ENCODE peak calls at places on chromosomes 16 and 17, in seven cellular contexts. F, B, M, K, Z, S and L are unnamed samples.

GRCh38 chr16:84737658-84738057 is 37.9 kb downstream of the USP10 start:
- DNase-seq in F (peak; percentile 62), B (peak; percentile 58), M (peak; percentile 53), K (peak; percentile 66), Z (peak; percentile 87), S (no peak), L (no peak)

GRCh38 chr17:4973431-4973830 is 5.8 kb upstream of the SPAG7 start:
- DNase-seq in F (no peak), B (no peak), M (no peak), K (no peak), Z (no peak), S (no peak), L (no peak)

GRCh38 chr17:48928876-48929811 is 15.5 kb downstream of the SNF8 start:
- DNase-seq in F (no peak), B (no peak), M (no peak), K (no peak), Z (no peak), S (no peak), L (no peak)

GRCh38 chr17:32673964-32674363 is 187.2 kb downstream of the CDK5R1 start:
- DNase-seq in F (no peak), B (no peak), M (no peak), K (no peak), Z (no peak), S (no peak), L (peak; percentile 5)

GRCh38 chr16:55567382-55567781 is 898 bp downstream of the CAPNS2 start:
- DNase-seq in F (no peak), B (peak; percentile 31), M (no peak), K (peak; percentile 39), Z (no peak), S (no peak), L (peak; percentile 78)

GRCh38 chr16:1749152-1750117 is 21.9 kb downstream of the NME3 start:
- DNase-seq in F (no peak), B (no peak), M (no peak), K (no peak), Z (no peak), S (no peak), L (peak; percentile 36)

GRCh38 chr17:83177611-83178532 is 98.5 kb downstream of the METRNL start:
- DNase-seq in F (no peak), B (peak; percentile 26), M (peak; percentile 45), K (no peak), Z (peak; percentile 35), S (no peak), L (no peak)

GRCh38 chr17:34613064-34614019 is 34.0 kb downstream of the TMEM132E start:
- DNase-seq in F (no peak), B (no peak), M (no peak), K (peak; percentile 11), Z (no peak), S (no peak), L (peak; percentile 42)

GRCh38 chr16:65024649-65025243 is 97.1 kb downstream of the CDH11 start:
- DNase-seq in F (no peak), B (no peak), M (no peak), K (no peak), Z (no peak), S (no peak), L (peak; percentile 40)

GRCh38 chr17:14340968-14341412 is 40.1 kb downstream of the HS3ST3B1 start:
- DNase-seq in F (no peak), B (no peak), M (no peak), K (no peak), Z (no peak), S (no peak), L (no peak)

GRCh38 chr17:17435323-17435722 is 41.5 kb upstream of the MED9 start:
- DNase-seq in F (no peak), B (no peak), M (peak; percentile 14), K (no peak), Z (no peak), S (no peak), L (peak; percentile 17)

GRCh38 chr17:61809816-61810392 is 53.4 kb downstream of the BRIP1 start:
- DNase-seq in F (no peak), B (no peak), M (no peak), K (no peak), Z (no peak), S (no peak), L (peak; percentile 63)

GRCh38 chr16:6643083-6643686 is 689.5 kb upstream of the RBFOX1 start:
- DNase-seq in F (peak; percentile 47), B (no peak), M (no peak), K (peak; percentile 45), Z (no peak), S (peak; percentile 7), L (peak; percentile 54)

GRCh38 chr16:680967-681745 is 946 bp downstream of the STUB1 start:
- DNase-seq in F (peak; percentile 51), B (no peak), M (peak; percentile 68), K (no peak), Z (no peak), S (no peak), L (peak; percentile 17)

GRCh38 chr17:3033741-3034577 is 29.4 kb downstream of the OR1D5 start:
- DNase-seq in F (no peak), B (no peak), M (peak; percentile 33), K (no peak), Z (peak; percentile 34), S (no peak), L (no peak)

GRCh38 chr16:3618782-3619166 is 7.4 kb upstream of the SLX4 start:
- DNase-seq in F (peak; percentile 24), B (no peak), M (no peak), K (no peak), Z (no peak), S (peak; percentile 17), L (peak; percentile 84)

GRCh38 chr16:30092373-30093010 is 768 bp upstream of the TBX6 start:
- DNase-seq in F (peak; percentile 70), B (peak; percentile 86), M (peak; percentile 93), K (peak; percentile 26), Z (peak; percentile 78), S (no peak), L (peak; percentile 30)

GRCh38 chr16:11393861-11394592 is 48.8 kb downstream of the RMI2 start:
- DNase-seq in F (no peak), B (no peak), M (peak; percentile 23), K (no peak), Z (no peak), S (no peak), L (no peak)

GRCh38 chr16:22813946-22814325 is at the start of gene HS3ST2:
- DNase-seq in F (no peak), B (no peak), M (peak; percentile 50), K (peak; percentile 25), Z (no peak), S (peak; percentile 61), L (peak; percentile 45)

GRCh38 chr17:66348605-66349165 is 46.3 kb downstream of the PRKCA start:
- DNase-seq in F (peak; percentile 39), B (peak; percentile 62), M (no peak), K (peak; percentile 14), Z (no peak), S (no peak), L (peak; percentile 80)

GRCh38 chr17:37770631-37771518 is 26.0 kb upstream of the HNF1B start:
- DNase-seq in F (peak; percentile 84), B (peak; percentile 71), M (peak; percentile 75), K (peak; percentile 61), Z (peak; percentile 85), S (no peak), L (peak; percentile 59)

GRCh38 chr16:71479420-71479819 is 9.7 kb downstream of the ZNF19 start:
- DNase-seq in F (no peak), B (no peak), M (no peak), K (no peak), Z (no peak), S (no peak), L (peak; percentile 35)
- TF ChIP-seq CTCF in F (no peak), B (no peak), M (peak; percentile 25), K (no peak), Z (peak; percentile 37), S (peak; percentile 57), L (peak; percentile 68)

GRCh38 chr17:79223471-79223870 is 148.8 kb downstream of the ENGASE start:
- DNase-seq in F (no peak), B (no peak), M (no peak), K (no peak), Z (no peak), S (no peak), L (no peak)

GRCh38 chr17:79224476-79224875 is 149.9 kb downstream of the ENGASE start:
- DNase-seq in F (no peak), B (no peak), M (no peak), K (no peak), Z (no peak), S (no peak), L (no peak)

GRCh38 chr17:79224903-79225302 is 150.3 kb downstream of the ENGASE start:
- DNase-seq in F (no peak), B (no peak), M (no peak), K (no peak), Z (no peak), S (no peak), L (no peak)

GRCh38 chr17:79226037-79226436 is 151.4 kb downstream of the ENGASE start:
- DNase-seq in F (no peak), B (no peak), M (no peak), K (no peak), Z (no peak), S (no peak), L (no peak)

DNA sequence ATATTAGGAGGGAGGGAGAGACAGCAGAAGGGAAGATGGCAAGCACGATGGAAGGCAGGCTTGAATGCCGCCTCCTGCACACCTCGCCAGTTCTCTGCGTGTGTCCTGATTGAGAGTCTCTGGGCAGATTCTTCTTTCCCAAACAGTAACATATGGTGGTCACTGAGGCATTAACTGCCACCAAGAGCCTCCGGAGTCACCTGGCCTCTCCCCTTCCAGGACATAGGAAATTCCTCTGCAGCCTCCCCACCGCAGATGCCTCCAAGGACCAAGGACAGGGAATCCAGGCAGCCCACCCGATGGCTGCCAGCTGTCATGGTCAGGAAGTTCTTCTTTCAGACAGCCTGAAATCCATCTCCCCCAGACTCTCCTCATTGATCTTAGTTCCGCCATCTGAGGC is 149.3 kb downstream of the ENGASE start:
- DNase-seq in F (no peak), B (no peak), M (no peak), K (no peak), Z (no peak), S (no peak), L (no peak)
- H3K27me3 ChIP-seq in F (peaks cover 11% of the 10 kb centered on the region), B (peaks cover 8% of the 10 kb centered on the region), M (peaks cover 68% of the 10 kb centered on the region), K (peaks cover 35% of the 10 kb centered on the region), Z (no peaks in the 10 kb centered on the region), S (peaks cover 45% of the 10 kb centered on the region), L (no peaks in the 10 kb centered on the region)

GRCh38 chr16:68737046-68737729 is at the start of gene CDH1:
- DNase-seq in F (peak; percentile 97), B (peak; percentile 93), M (peak; percentile 94), K (peak; percentile 97), Z (peak; percentile 98), S (no peak), L (peak; percentile 86)
- H3K4me3 ChIP-seq in F (peak within 1 kb of the TSS; percentile 56), B (peak within 1 kb of the TSS; percentile 30), M (peak within 1 kb of the TSS; percentile 56), K (peak within 1 kb of the TSS; percentile 65), Z (peak within 1 kb of the TSS; percentile 71), S (peak within 1 kb of the TSS; percentile 97), L (peak within 1 kb of the TSS; percentile 93)

DNA sequence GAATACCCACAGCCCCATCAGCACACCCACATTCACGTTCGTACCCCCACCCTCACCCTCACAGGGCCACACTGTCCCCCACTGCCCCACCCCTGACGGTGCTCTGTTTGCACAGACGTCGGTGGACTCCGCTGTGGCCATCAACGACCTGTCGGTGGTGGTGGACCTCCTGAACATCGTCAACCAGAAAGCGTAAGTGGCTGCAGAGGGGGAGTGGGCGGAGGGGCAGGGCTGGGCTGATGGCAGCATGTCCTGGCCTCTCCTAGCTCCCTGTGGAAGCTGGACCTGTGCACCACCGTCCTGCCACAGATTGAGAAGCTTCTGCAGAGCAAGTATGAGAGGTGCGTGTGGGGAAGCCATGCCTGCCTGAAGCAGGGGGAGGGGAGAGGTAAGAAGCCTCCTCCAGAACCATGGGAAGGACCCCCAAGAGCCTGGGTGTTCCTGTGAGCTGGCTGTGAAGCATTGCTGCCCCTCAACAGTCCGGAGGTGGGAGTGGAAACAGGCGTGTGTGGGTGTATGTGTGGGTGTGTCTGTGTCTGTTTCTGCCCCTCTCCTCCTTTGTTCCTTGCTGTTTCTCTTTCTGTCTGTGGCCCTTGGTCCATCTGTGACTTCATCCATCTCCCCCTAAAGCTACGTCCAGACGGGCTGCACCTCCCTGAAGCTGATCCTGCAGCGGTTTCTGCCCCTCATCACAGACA is 20.3 kb downstream of the KATNB1 start:
- DNase-seq in F (no peak), B (no peak), M (peak; percentile 35), K (no peak), Z (no peak), S (no peak), L (no peak)
- TF ChIP-seq CTCF in F (no peak), B (no peak), M (no peak), K (no peak), Z (no peak), S (no peak), L (no peak)